ENCODE peak calls at places on chromosomes 2 and 18, in five cellular contexts. Z is HFFc6, D is cardiac fibroblast, V is tibial nerve, N is GM10248. W is an unnamed sample.

GRCh38 chr2:197170137-197170682 is 140.4 kb downstream of the ANKRD44 start:
- DNase-seq in V (no peak), D (no peak), Z (peak), N (no peak), W (no peak)

GRCh38 chr2:133734699-133735098 is 166.4 kb upstream of the NCKAP5 start:
- DNase-seq in D (no peak), V (no peak), N (no peak), Z (peak), W (no peak)

GRCh38 chr18:70870292-70870691 is 581.4 kb downstream of the SOCS6 start:
- DNase-seq in D (no peak), V (no peak), Z (no peak), N (no peak), W (no peak)

GRCh38 chr2:46490521-46491141 is 11.3 kb downstream of the TMEM247 start:
- DNase-seq in V (peak), D (no peak), Z (no peak), N (peak), W (no peak)

GRCh38 chr18:43882358-43882757 is 605.1 kb upstream of the SYT4 start:
- DNase-seq in D (no peak), N (no peak), V (no peak), Z (no peak), W (no peak)

GRCh38 chr2:174617120-174617519 is 19.5 kb upstream of the WIPF1 start:
- DNase-seq in N (no peak), V (no peak), Z (no peak), D (peak), W (no peak)

GRCh38 chr2:8837795-8838140 is 355 bp upstream of the KIDINS220 start:
- DNase-seq in N (no peak), D (no peak), Z (no peak), V (no peak), W (no peak)

GRCh38 chr2:150528861-150529801 is 41.7 kb upstream of the RND3 start:
- DNase-seq in N (peak), D (peak), V (no peak), Z (peak), W (no peak)

GRCh38 chr2:18423636-18424035 is 136.8 kb downstream of the RDH14 start:
- DNase-seq in D (peak), N (no peak), V (no peak), Z (no peak), W (no peak)

GRCh38 chr2:181312515-181312927 is 144.7 kb upstream of the ITGA4 start:
- DNase-seq in N (peak), V (no peak), Z (no peak), D (no peak), W (peak)

GRCh38 chr2:174901075-174901474 is 104.1 kb downstream of the CHN1 start:
- DNase-seq in D (peak), V (no peak), N (no peak), Z (peak), W (no peak)

GRCh38 chr2:217845251-217845650 is 157.5 kb downstream of the TNS1 start:
- DNase-seq in D (no peak), V (no peak), N (no peak), Z (no peak), W (no peak)

GRCh38 chr2:70720124-70720523 is 47.9 kb downstream of the ADD2 start:
- DNase-seq in D (no peak), V (no peak), N (no peak), Z (no peak), W (no peak)

GRCh38 chr18:78948221-78948620 is 31.4 kb upstream of the SALL3 start:
- DNase-seq in N (no peak), Z (no peak), V (no peak), D (no peak), W (no peak)

GRCh38 chr2:221997100-221997499 is 301.7 kb downstream of the PAX3 start:
- DNase-seq in N (no peak), D (peak), V (no peak), Z (peak), W (no peak)

GRCh38 chr18:56139792-56140254 is 498.6 kb downstream of the TXNL1 start:
- DNase-seq in D (peak), Z (peak), V (no peak), N (no peak), W (no peak)

GRCh38 chr2:9809064-9809356 is 34.3 kb upstream of the TAF1B start:
- DNase-seq in V (no peak), N (no peak), Z (no peak), D (no peak), W (no peak)

GRCh38 chr2:181642071-181642470 is 14.8 kb downstream of the CERKL start:
- DNase-seq in D (no peak), N (no peak), Z (no peak), V (no peak), W (no peak)

GRCh38 chr2:75055820-75056675 is 97.6 kb downstream of the POLE4 start:
- DNase-seq in N (peak), D (peak), Z (peak), V (no peak), W (no peak)

GRCh38 chr2:212940816-212941215 is 210.6 kb downstream of the IKZF2 start:
- DNase-seq in V (no peak), N (no peak), D (peak), Z (no peak), W (no peak)

GRCh38 chr2:12006841-12007240 is 260.4 kb downstream of the LPIN1 start:
- DNase-seq in V (no peak), Z (no peak), D (peak), N (no peak), W (no peak)

GRCh38 chr2:11377915-11378649 is 33.6 kb upstream of the ROCK2 start:
- DNase-seq in V (no peak), Z (no peak), N (peak), D (peak), W (no peak)

GRCh38 chr2:168639501-168639900 is 162.9 kb upstream of the NOSTRIN start:
- DNase-seq in N (no peak), Z (peak), D (peak), V (peak), W (no peak)

GRCh38 chr2:239073745-239074530 is 226.1 kb downstream of the TWIST2 start:
- DNase-seq in N (no peak), D (no peak), V (no peak), Z (no peak), W (no peak)

GRCh38 chr2:156396126-156396525 is 40.1 kb upstream of the GPD2 start:
- DNase-seq in D (no peak), V (no peak), N (peak), Z (no peak), W (no peak)

GRCh38 chr2:202378661-202379338 is 2.7 kb downstream of the BMPR2 start:
- DNase-seq in D (no peak), Z (no peak), N (no peak), V (no peak), W (no peak)

GRCh38 chr2:98530114-98530513 is 78.2 kb downstream of the COA5 start:
- DNase-seq in Z (no peak), D (no peak), V (no peak), N (no peak), W (no peak)

GRCh38 chr2:162261032-162261945 is 18.0 kb upstream of the FAP start:
- DNase-seq in Z (peak), N (peak), V (no peak), D (peak), W (peak)

GRCh38 chr2:191626497-191627151 is 51.3 kb upstream of the NABP1 start:
- DNase-seq in Z (peak), N (no peak), V (no peak), D (peak), W (no peak)

GRCh38 chr18:484749-485464 is 15.6 kb downstream of the COLEC12 start:
- DNase-seq in N (no peak), D (no peak), Z (no peak), V (no peak), W (no peak)

GRCh38 chr18:75456277-75456676 is 28.8 kb upstream of the SMIM21 start:
- DNase-seq in N (no peak), Z (no peak), V (no peak), D (no peak), W (peak)

GRCh38 chr2:195498176-195498575 is 158.8 kb upstream of the SLC39A10 start:
- DNase-seq in V (peak), D (peak), Z (no peak), N (peak), W (peak)

GRCh38 chr2:192593561-192593960 is 398.8 kb upstream of the TMEFF2 start:
- DNase-seq in N (no peak), D (no peak), Z (no peak), V (no peak), W (no peak)

GRCh38 chr2:35873921-35874320 is 481.7 kb upstream of the CRIM1 start:
- DNase-seq in Z (no peak), D (no peak), V (no peak), N (no peak), W (no peak)
- TF ChIP-seq CTCF in Z (peak), D (no peak), V (no peak), N (no peak), W (no peak)

GRCh38 chr18:26803643-26804042 is 61.9 kb downstream of the AQP4 start:
- DNase-seq in N (no peak), D (no peak), Z (no peak), V (no peak), W (no peak)
- TF ChIP-seq CTCF in N (peak), D (no peak), Z (no peak), V (no peak), W (no peak)

GRCh38 chr2:20446917-20447436 is at the start of gene RHOB:
- DNase-seq in Z (peak), V (peak), D (peak), N (peak), W (peak)
- TF ChIP-seq CTCF in Z (peak), V (no peak), D (no peak), N (no peak), W (no peak)

GRCh38 chr2:240469239-240469636 is 33.8 kb downstream of the GPC1 start:
- DNase-seq in D (no peak), N (no peak), Z (no peak), V (peak), W (no peak)
- TF ChIP-seq CTCF in D (no peak), N (no peak), Z (peak), V (no peak), W (no peak)

GRCh38 chr2:1591978-1592907 is 152.1 kb downstream of the PXDN start:
- DNase-seq in Z (no peak), V (peak), D (peak), N (no peak), W (no peak)

GRCh38 chr2:1588994-1589611 is 155.2 kb downstream of the PXDN start:
- DNase-seq in Z (no peak), N (no peak), V (no peak), D (no peak), W (no peak)

GRCh38 chr2:1588051-1588993 is 156.0 kb downstream of the PXDN start:
- DNase-seq in D (no peak), Z (no peak), V (no peak), N (no peak), W (no peak)

GRCh38 chr2:1591461-1591770 is 152.9 kb downstream of the PXDN start:
- DNase-seq in V (no peak), N (no peak), Z (no peak), D (peak), W (no peak)

DNA sequence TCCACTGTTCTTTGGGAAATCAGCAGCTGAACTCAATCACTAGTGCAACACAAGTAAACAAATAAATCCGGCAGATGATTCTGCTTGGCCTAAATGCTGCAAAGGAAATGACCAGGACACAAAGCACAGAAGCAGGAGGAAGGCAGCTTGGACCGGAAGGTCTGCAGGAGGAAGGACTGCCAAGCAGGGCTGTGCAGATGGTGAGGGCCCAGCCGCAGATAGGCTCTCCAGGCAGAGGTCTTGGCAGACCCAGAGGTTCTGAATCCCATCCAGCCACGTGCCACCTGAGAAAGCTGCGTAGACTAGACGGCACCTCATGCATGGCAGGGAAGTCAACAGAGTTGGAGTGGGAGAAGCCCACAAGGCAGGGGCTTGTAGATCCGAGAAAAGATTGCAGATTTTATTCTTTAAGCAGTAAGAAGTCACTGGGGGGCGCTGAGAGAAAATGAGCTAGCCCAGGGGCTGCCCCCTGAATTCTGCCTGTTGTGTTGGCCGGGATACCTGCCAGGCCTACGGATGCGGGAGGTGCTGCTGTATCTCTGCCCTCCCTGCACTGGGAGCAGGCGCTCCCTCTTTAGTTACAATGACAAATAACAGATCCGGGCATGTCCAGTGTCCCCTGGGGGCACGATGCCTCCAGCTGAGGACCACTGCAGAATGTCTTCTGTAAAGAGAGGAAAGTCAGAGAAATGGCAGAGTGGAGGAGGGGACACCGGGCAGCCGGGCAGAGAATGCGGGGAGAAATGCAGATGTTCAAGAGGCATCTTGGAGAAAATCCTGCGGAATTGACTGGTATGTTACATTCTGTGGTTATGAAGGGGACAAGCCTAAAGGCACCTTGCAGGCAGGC is 153.5 kb downstream of the PXDN start:
- DNase-seq in Z (no peak), V (no peak), D (peak), N (no peak), W (no peak)
- TF ChIP-seq CTCF in Z (peak), V (no peak), D (no peak), N (no peak), W (no peak)

DNA sequence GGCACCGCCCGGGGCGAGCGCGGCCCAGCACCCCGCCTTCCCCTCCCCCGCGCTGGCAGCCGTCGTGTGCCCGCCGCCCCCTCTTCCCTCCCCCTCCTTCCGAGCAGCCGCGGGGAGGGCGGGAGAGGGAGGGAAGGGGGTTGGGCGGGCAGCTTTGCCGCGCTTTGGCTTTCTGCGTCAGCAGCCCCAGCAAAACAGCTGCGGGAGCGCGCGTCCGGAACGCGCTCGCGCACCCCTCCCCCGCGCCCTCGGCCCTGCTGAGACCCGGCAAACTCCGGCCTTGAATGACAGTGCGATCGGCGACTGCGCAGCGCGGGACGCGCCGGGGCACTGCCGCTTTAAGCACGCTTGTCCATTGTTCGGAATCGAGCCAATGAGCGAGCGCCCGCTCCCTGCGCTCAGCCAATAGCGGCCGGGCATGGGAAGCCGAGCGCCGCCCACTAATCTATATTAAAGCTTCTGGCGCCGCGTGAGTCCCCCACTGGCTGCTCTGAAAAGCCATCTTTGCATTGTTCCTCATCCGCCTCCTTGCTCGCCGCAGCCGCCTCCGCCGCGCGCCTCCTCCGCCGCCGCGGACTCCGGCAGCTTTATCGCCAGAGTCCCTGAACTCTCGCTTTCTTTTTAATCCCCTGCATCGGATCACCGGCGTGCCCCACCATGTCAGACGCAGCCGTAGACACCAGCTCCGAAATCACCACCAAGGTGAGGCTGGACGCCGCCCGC is at the start of gene PTMA:
- DNase-seq in D (peak), Z (peak), N (peak), V (peak), W (peak)
- TF ChIP-seq CTCF in D (no peak), Z (no peak), N (no peak), V (no peak), W (no peak)

DNA sequence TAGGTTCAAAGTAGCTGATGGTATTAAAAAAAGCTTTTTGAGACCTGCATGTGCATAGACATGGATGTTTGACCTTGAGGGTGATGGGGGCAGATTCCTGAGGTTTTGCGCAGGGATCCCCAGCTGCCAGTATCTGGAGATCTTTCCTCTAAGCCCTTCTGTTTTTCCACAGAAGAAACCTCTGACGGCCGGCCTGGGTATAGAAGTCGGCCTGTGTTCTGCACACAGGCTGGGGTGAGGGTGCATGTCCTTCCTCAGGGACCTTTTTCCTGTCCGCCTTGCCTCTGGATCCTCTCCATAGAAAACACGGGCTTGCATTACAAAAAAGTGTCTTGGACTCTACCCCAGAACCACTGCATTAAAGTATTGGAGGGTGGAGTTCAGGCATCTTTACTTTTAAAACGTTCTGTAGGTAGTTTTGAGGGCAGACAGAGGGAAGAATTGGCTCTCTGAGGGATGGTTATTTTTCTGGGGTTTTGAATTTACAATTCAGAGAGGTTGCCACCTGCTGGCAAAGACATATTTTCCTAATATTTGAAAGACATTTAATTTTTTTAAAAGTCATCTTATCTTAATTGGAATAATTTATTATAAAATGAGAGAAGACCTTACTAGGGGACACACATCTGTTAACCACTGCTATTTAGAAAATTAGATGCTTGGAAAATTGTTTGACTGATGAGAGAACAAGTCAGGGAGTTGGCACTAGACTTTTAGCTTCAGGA is 350.6 kb downstream of the DCDC2C start:
- DNase-seq in N (no peak), Z (no peak), V (no peak), D (peak), W (no peak)
- TF ChIP-seq CTCF in N (no peak), Z (peak), V (peak), D (no peak), W (no peak)

GRCh38 chr2:127455566-127456493 is 37.6 kb downstream of the PROC start:
- DNase-seq in V (no peak), Z (no peak), D (no peak), N (no peak), W (no peak)

GRCh38 chr2:127453013-127453391 is 34.8 kb downstream of the PROC start:
- DNase-seq in V (no peak), D (no peak), Z (no peak), N (no peak), W (no peak)

GRCh38 chr2:127451981-127452380 is 33.8 kb downstream of the PROC start:
- DNase-seq in V (no peak), D (no peak), Z (no peak), N (no peak), W (no peak)

GRCh38 chr2:127454595-127455565 is 36.7 kb downstream of the PROC start:
- DNase-seq in D (no peak), V (no peak), Z (no peak), N (no peak), W (no peak)

GRCh38 chr2:127453392-127454171 is 35.4 kb downstream of the PROC start:
- DNase-seq in N (no peak), D (peak), V (no peak), Z (no peak), W (no peak)
- TF ChIP-seq CTCF in N (peak), D (peak), V (no peak), Z (peak), W (no peak)

GRCh38 chr18:31679806-31680793 is 4.3 kb downstream of the B4GALT6 start:
- DNase-seq in N (no peak), Z (no peak), V (no peak), D (peak), W (no peak)
- TF ChIP-seq CTCF in N (no peak), Z (no peak), V (no peak), D (no peak), W (no peak)

W was measured in activated CD8-positive, alpha-beta T cell treated with anti-CD3 and anti-CD28 coated beads for 36 hours.